ENCODE peak calls at places on chromosomes 12 and 14, in eight cellular contexts. V, Y, O, E, M, B, C and I are unnamed samples.

GRCh38 chr14:100146548-100147091 is 12.8 kb downstream of the DEGS2 start:
- DNase-seq in O (no peak), B (no peak), Y (no peak), M (no peak), E (no peak), C (no peak), V (no peak), I (no peak)

GRCh38 chr12:113468365-113469223 is 3.1 kb downstream of the LHX5 start:
- DNase-seq in O (no peak), M (no peak), V (no peak), E (no peak), B (no peak), Y (no peak), C (no peak), I (no peak)

GRCh38 chr12:13463189-13463588 is 266.7 kb downstream of the EMP1 start:
- DNase-seq in C (no peak), E (no peak), V (no peak), O (no peak), M (no peak), B (no peak), Y (no peak), I (no peak)

GRCh38 chr12:79775355-79776073 is 84.8 kb upstream of the PAWR start:
- DNase-seq in O (no peak), Y (no peak), E (no peak), M (no peak), B (no peak), C (no peak), V (no peak), I (no peak)

GRCh38 chr14:73007835-73008234 is 19.1 kb downstream of the ZFYVE1 start:
- DNase-seq in M (no peak), E (no peak), V (no peak), Y (no peak), O (no peak), C (no peak), B (no peak), I (no peak)

GRCh38 chr14:58711382-58711781 is 73.6 kb downstream of the DACT1 start:
- DNase-seq in O (no peak), B (no peak), M (no peak), E (no peak), C (no peak), Y (no peak), V (no peak), I (no peak)

GRCh38 chr14:58272589-58273372 is 25.6 kb upstream of the ARID4A start:
- DNase-seq in M (no peak), B (no peak), C (no peak), Y (peak), E (peak), O (peak), V (no peak), I (peak)

GRCh38 chr12:116194935-116195431 is 82.5 kb downstream of the MED13L start:
- DNase-seq in B (no peak), Y (no peak), O (peak), V (peak), M (no peak), C (peak), E (peak), I (no peak)

GRCh38 chr12:108666326-108666995 is 32.8 kb upstream of the SELPLG start:
- DNase-seq in M (peak), Y (no peak), C (no peak), O (no peak), E (no peak), V (no peak), B (no peak), I (no peak)

GRCh38 chr12:21666722-21667121 is 9.1 kb upstream of the LDHB start:
- DNase-seq in M (no peak), C (no peak), E (no peak), V (no peak), Y (no peak), O (no peak), B (no peak), I (no peak)

GRCh38 chr14:58695514-58695913 is 57.8 kb downstream of the DACT1 start:
- DNase-seq in Y (no peak), M (no peak), C (no peak), B (no peak), V (no peak), O (no peak), E (no peak), I (no peak)

GRCh38 chr14:54498095-54498531 is 9.3 kb upstream of the GMFB start:
- DNase-seq in B (no peak), V (no peak), M (no peak), E (no peak), Y (no peak), O (no peak), C (no peak), I (no peak)

GRCh38 chr14:24098927-24099813 is 5.1 kb downstream of the PCK2 start:
- DNase-seq in E (no peak), C (no peak), O (no peak), Y (no peak), M (no peak), B (no peak), V (no peak), I (no peak)

GRCh38 chr12:92863255-92863654 is 65.8 kb downstream of the EEA1 start:
- DNase-seq in M (no peak), V (no peak), E (no peak), B (no peak), Y (no peak), C (no peak), O (no peak), I (no peak)

GRCh38 chr12:69834566-69834965 is 9.5 kb downstream of the MYRFL start:
- DNase-seq in O (no peak), Y (no peak), E (no peak), B (no peak), M (no peak), V (no peak), C (no peak), I (no peak)

GRCh38 chr12:55666508-55666907 is 29.8 kb downstream of the OR10P1 start:
- DNase-seq in B (no peak), Y (no peak), M (no peak), V (no peak), C (no peak), E (no peak), O (no peak), I (no peak)

GRCh38 chr14:59189281-59189821 is 884 bp downstream of the DAAM1 start:
- DNase-seq in O (peak), M (no peak), E (peak), B (peak), V (peak), Y (no peak), C (peak), I (peak)

GRCh38 chr14:56199095-56199975 is 81.1 kb downstream of the PELI2 start:
- DNase-seq in Y (peak), M (no peak), B (no peak), V (no peak), E (peak), C (no peak), O (peak), I (peak)

GRCh38 chr12:98733667-98734350 is 88.7 kb downstream of the APAF1 start:
- DNase-seq in C (no peak), M (no peak), Y (no peak), O (no peak), V (no peak), B (no peak), E (no peak), I (no peak)

GRCh38 chr14:52998376-52999010 is 47.6 kb upstream of the FERMT2 start:
- DNase-seq in E (no peak), B (no peak), M (no peak), Y (no peak), C (no peak), O (no peak), V (no peak), I (no peak)

GRCh38 chr12:117322428-117322827 is 39.0 kb downstream of the NOS1 start:
- DNase-seq in Y (no peak), B (no peak), V (no peak), O (no peak), C (no peak), M (no peak), E (no peak), I (no peak)

GRCh38 chr12:98424726-98425401 is 90.5 kb upstream of the TMPO start:
- DNase-seq in E (peak), Y (no peak), V (peak), M (peak), O (peak), B (peak), C (peak), I (peak)

GRCh38 chr12:113260127-113260526 is 38.9 kb downstream of the TPCN1 start:
- DNase-seq in B (no peak), O (no peak), M (no peak), V (no peak), C (no peak), Y (no peak), E (no peak), I (no peak)

GRCh38 chr14:95490727-95491451 is 25.6 kb downstream of the SYNE3 start:
- DNase-seq in V (no peak), C (no peak), E (no peak), M (peak), O (no peak), Y (no peak), B (no peak), I (no peak)

GRCh38 chr14:102540310-102541028 is 30.9 kb upstream of the ANKRD9 start:
- DNase-seq in V (no peak), B (no peak), M (no peak), E (no peak), O (no peak), C (no peak), Y (no peak), I (no peak)

GRCh38 chr12:60123443-60124000 is 527.7 kb downstream of the SLC16A7 start:
- DNase-seq in V (no peak), Y (no peak), B (no peak), M (no peak), O (no peak), E (no peak), C (no peak), I (no peak)

GRCh38 chr12:3746758-3747157 is 6.2 kb downstream of the CRACR2A start:
- DNase-seq in B (no peak), E (no peak), M (no peak), O (no peak), Y (no peak), V (no peak), C (no peak), I (no peak)

GRCh38 chr12:27626239-27626638 is 70.0 kb upstream of the REP15 start:
- DNase-seq in M (no peak), C (no peak), E (no peak), B (no peak), Y (no peak), V (no peak), O (no peak), I (no peak)

GRCh38 chr14:64983439-64984310 is 3.0 kb upstream of the FNTB start:
- DNase-seq in O (peak), Y (no peak), M (no peak), C (no peak), E (peak), B (no peak), V (peak), I (peak)

GRCh38 chr12:2267624-2268477 is 215.1 kb downstream of the CACNA1C start:
- DNase-seq in M (no peak), B (no peak), E (no peak), C (no peak), V (no peak), Y (no peak), O (no peak), I (no peak)

GRCh38 chr12:2925322-2925995 is 33.7 kb upstream of the TEAD4 start:
- DNase-seq in B (no peak), M (no peak), O (peak), E (no peak), V (no peak), Y (no peak), C (no peak), I (no peak)

GRCh38 chr12:103829092-103829491 is 11.9 kb downstream of the NT5DC3 start:
- DNase-seq in O (no peak), V (no peak), B (no peak), C (no peak), E (no peak), Y (no peak), M (no peak), I (no peak)

GRCh38 chr12:27303139-27304111 is 29.2 kb upstream of the BMAL2 start:
- DNase-seq in M (no peak), V (no peak), C (no peak), E (no peak), Y (peak), B (no peak), O (no peak), I (no peak)

GRCh38 chr14:70665448-70666363 is 24.0 kb downstream of the TTC9 start:
- DNase-seq in Y (peak), B (no peak), M (no peak), E (peak), V (peak), C (no peak), O (peak), I (no peak)

GRCh38 chr12:122823429-122823828 is 11.8 kb upstream of the HIP1R start:
- DNase-seq in C (no peak), Y (no peak), B (no peak), V (no peak), M (no peak), O (no peak), E (no peak), I (no peak)

GRCh38 chr14:104724981-104725771 is 1.1 kb downstream of the ADSS1 start:
- DNase-seq in C (no peak), M (peak), V (no peak), O (no peak), B (peak), Y (no peak), E (no peak), I (no peak)